ENCODE peak calls at places on chromosomes 11 and 22, in six cellular contexts. H is MM.1S; R is progenitor cell of endocrine pancreas; M is activated CD8-positive, alpha-beta T cell treated with anti-CD3 and anti-CD28 coated beads for 36 hours; V is nephron progenitor cell; I is astrocyte. J is an unnamed sample.

GRCh38 chr11:67126986-67127385 is 7.9 kb downstream of the KDM2A start:
- DNase-seq in H (no peak), R (no peak), M (no peak), V (no peak), I (no peak), J (no peak)

GRCh38 chr11:73263640-73264039 is 8.5 kb upstream of the P2RY6 start:
- DNase-seq in H (no peak), R (no peak), M (no peak), V (peak), I (no peak), J (no peak)

GRCh38 chr22:48338793-48339705 is 1488.6 kb downstream of the BRD1 start:
- DNase-seq in H (no peak), R (no peak), M (no peak), V (no peak), I (no peak), J (no peak)

GRCh38 chr11:73152086-73152853 is 10.2 kb upstream of the FCHSD2 start:
- DNase-seq in H (peak), R (no peak), M (peak), V (no peak), I (no peak), J (peak)

GRCh38 chr11:59660621-59661020 is 8.2 kb downstream of the PATL1 start:
- DNase-seq in H (no peak), R (no peak), M (no peak), V (no peak), I (no peak), J (no peak)

GRCh38 chr11:122938557-122938956 is 43.1 kb downstream of the BSX start:
- DNase-seq in H (no peak), R (no peak), M (no peak), V (no peak), I (no peak), J (no peak)

GRCh38 chr11:64580387-64580786 is 10.6 kb upstream of the SLC22A12 start:
- DNase-seq in H (no peak), R (no peak), M (no peak), V (no peak), I (no peak), J (no peak)

GRCh38 chr11:96357794-96358193 is 14.8 kb upstream of the MAML2 start:
- DNase-seq in H (no peak), R (no peak), M (peak), V (no peak), I (no peak), J (no peak)

GRCh38 chr11:74754507-74755255 is 6.0 kb downstream of the RNF169 start:
- DNase-seq in H (no peak), R (no peak), M (peak), V (no peak), I (peak), J (peak)

GRCh38 chr11:13126430-13126829 is 117.3 kb downstream of the RASSF10 start:
- DNase-seq in H (no peak), R (no peak), M (no peak), V (no peak), I (peak), J (no peak)

GRCh38 chr11:94910281-94910680 is 63.1 kb downstream of the CWC15 start:
- DNase-seq in H (no peak), R (no peak), M (no peak), V (no peak), I (peak), J (no peak)

GRCh38 chr11:4539603-4540219 is 5.3 kb upstream of the OR52M1 start:
- DNase-seq in H (peak), R (peak), M (peak), V (peak), I (no peak), J (peak)

GRCh38 chr11:130389315-130389935 is 39.0 kb downstream of the ADAMTS8 start:
- DNase-seq in H (no peak), R (no peak), M (peak), V (no peak), I (no peak), J (no peak)

GRCh38 chr11:112885744-112886706 is 75.2 kb upstream of the NCAM1 start:
- DNase-seq in H (no peak), R (no peak), M (no peak), V (peak), I (no peak), J (no peak)

DNA sequence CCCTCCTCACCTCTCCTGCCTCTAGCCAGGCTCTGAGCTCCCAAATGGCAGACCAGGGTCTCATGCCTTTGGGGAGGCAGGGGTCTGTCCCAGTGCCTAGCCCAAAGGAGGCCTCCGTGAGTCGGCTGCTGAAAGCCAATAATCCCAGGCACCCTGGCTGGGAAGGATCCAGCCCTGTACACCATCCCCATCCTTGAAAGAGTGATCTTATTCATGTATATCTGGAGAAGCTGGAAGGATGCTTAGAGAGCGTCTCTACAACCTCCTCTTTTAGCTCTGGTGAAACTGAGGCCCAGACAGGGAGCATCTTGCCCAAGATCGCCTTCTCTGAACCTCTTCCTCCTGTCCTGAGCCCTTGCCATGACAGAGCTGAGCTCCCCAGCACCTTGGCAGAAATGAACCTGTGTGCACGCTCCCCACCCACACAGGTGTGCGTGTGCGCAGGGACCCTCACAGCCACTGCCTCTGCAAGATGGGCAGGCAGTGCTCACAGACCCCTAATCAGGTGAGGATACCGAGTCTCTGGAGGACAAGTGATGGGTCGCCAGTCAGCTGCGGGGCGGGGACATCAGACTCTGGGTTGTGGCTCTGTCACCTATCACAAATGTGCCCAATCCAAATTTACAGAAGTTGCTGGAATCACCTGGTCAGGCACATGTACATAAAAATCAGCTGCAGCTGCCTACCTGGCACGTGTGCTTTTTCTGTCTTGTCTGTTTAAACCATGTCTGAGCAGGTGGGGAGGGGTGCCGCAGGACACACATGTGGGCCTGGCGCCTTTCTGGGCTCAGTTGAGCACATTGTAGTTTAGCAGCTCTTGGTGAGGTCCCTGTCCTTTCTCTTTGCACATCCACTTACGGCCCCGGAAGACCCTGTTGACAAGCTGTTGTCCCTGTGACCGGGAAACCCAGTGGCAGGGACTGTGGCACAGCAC is 49.3 kb upstream of the WNT7B start:
- DNase-seq in H (no peak), R (no peak), M (no peak), V (no peak), I (no peak), J (no peak)
- TF ChIP-seq CTCF in H (no peak), R (no peak), M (no peak), V (no peak), I (no peak), J (no peak)

GRCh38 chr22:44067033-44067432 is 42.9 kb downstream of the PARVB start:
- DNase-seq in H (no peak), R (no peak), M (no peak), V (no peak), I (no peak), J (no peak)
- TF ChIP-seq CTCF in H (no peak), R (no peak), M (no peak), V (no peak), I (no peak), J (no peak)

DNA sequence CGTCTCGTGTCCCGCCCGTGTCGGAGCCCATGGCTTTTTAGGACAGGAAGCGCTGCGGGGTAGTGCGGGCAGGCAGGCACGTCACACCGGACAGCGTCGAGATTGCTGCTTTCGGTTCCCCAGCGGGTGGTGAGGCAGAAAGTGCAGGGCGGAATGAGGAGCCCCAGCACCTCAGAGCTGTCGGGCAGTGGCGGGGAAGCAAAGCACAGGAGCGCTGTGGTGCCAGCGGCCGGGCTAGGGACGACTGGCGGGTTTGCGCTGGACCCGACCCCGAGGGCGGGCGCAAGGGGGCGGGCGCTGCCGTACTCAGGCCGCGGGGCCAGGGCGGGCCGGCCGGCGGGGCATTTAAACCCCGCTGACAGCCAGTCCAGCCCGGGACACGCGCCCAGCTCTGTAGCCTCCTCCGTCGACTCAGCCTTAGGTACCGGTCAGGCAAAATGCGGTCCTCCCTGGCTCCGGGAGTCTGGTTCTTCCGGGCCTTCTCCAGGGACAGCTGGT is at the start of gene SLC37A2:
- DNase-seq in H (peak), R (peak), M (peak), V (peak), I (peak), J (peak)
- TF ChIP-seq CTCF in H (peak), R (peak), M (no peak), V (peak), I (no peak), J (peak)

DNA sequence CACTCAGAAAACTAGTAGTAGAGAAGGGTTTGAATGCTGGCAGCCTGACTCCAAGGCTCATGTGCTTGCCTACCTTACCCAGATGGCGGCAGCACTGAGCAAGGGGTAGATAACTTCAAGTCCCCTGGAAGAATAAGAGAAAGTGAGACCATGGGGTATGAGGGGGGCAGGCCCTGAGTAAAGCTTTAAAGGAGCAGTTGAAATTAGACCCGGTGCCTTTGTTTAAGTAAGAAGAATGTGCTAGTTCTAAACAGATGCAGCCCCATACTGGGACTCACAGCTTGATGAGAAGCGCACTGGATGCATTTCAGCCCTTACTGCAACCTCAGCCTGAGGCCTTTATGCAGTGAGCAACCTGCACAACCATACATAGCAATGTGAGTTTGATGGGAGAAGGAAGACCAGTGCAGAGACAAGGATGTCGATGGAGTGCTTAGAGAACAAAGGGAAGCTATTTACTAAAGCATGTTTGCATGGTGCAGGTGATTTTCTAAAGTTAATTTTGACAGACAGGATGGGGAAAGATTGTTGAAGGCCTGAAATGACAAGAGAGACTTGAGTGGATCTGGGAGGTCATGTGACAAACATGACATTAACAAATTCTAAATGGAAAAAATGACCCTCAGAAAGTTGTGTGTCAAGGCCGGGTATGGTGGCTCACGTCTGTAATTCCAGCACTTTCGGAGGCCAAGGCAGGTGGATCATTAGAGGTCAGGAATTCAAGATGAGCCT is 27.1 kb upstream of the TMA7B start:
- DNase-seq in H (peak), R (no peak), M (peak), V (peak), I (no peak), J (peak)
- TF ChIP-seq CTCF in H (peak), R (peak), M (peak), V (peak), I (peak), J (peak)

DNA sequence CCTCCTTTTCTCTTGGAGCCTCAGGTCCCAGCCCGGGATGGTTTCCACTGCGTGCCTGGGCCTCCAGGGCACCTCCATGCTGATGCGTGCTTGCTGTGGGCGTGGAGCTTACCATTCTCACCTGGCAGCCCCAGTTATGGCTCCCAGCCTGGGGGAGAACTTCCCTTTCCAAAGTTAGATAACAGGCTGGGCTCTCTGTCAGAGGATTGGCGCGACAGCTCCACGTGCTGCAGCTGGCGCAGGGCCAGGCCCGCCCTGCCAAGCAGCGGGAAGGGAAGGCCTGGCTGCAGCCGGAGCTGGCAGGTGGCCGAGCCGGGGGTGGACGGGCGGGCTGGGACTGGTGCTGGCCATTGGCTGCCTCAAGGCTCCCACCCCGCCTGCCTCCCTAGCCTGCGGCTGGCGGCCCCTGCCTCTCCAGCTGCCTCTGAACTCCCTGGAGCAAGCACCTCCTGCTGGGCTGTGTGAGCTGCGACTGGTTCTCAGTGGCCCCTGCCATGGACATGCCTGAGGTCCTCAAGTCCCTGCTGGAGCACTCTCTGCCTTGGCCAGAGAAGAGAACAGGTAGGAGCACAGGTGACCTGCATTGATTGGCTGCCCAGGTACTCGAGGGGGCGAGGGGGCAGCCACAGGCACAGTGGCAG is 14.6 kb upstream of the TEF start:
- DNase-seq in H (no peak), R (no peak), M (peak), V (peak), I (peak), J (peak)
- TF ChIP-seq CTCF in H (no peak), R (no peak), M (no peak), V (no peak), I (no peak), J (no peak)

GRCh38 chr22:46846832-46847355 is 84.4 kb downstream of the TBC1D22A start:
- DNase-seq in H (no peak), R (no peak), M (no peak), V (no peak), I (no peak), J (no peak)

GRCh38 chr22:46844606-46845210 is 82.3 kb downstream of the TBC1D22A start:
- DNase-seq in H (no peak), R (no peak), M (no peak), V (no peak), I (no peak), J (no peak)

GRCh38 chr22:46846154-46846831 is 83.8 kb downstream of the TBC1D22A start:
- DNase-seq in H (no peak), R (no peak), M (peak), V (no peak), I (no peak), J (no peak)

GRCh38 chr22:46843691-46844297 is 81.3 kb downstream of the TBC1D22A start:
- DNase-seq in H (no peak), R (no peak), M (no peak), V (no peak), I (peak), J (no peak)

DNA sequence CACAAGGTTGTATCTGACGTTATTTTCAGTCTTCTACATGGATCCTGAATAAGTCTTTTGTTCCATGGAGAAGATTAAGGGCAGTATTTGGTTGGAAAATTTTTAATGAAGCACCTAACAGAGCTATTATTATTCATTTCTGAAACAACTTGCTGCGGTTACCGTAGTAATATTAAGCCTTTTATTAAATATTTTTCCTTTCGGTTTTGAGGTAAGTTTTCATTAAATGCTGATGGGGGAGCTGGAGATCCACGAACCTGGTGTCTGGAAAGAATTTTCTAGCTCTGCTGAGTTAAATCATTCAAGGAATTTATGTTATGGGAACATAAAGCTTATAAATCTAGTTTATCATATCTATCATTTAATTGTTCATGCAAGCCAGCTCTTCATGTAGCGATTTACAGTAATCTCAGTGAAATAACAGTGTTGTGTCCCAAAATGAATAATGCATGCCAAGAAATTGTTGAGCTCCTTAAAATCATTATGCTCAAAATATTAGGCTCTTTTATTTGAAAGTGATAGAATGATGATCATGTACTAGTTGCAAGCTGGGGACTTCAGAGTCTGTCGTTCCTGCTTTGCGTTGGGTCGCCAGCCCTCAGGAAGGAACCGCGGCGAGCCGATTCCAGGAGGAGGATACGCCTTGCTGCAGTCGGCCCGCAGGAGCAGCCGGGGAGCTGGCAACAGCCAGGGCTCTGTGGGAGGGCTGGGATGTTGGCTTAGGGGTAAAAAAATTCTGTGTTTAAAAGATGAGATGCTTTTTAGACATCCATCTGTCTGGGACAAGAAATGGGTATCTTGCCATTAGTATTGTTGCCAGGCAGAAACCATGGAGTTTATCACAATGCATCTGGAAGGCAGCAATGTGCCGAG is 83.1 kb downstream of the TBC1D22A start:
- DNase-seq in H (no peak), R (no peak), M (no peak), V (no peak), I (peak), J (no peak)
- TF ChIP-seq CTCF in H (no peak), R (peak), M (no peak), V (peak), I (peak), J (no peak)

DNA sequence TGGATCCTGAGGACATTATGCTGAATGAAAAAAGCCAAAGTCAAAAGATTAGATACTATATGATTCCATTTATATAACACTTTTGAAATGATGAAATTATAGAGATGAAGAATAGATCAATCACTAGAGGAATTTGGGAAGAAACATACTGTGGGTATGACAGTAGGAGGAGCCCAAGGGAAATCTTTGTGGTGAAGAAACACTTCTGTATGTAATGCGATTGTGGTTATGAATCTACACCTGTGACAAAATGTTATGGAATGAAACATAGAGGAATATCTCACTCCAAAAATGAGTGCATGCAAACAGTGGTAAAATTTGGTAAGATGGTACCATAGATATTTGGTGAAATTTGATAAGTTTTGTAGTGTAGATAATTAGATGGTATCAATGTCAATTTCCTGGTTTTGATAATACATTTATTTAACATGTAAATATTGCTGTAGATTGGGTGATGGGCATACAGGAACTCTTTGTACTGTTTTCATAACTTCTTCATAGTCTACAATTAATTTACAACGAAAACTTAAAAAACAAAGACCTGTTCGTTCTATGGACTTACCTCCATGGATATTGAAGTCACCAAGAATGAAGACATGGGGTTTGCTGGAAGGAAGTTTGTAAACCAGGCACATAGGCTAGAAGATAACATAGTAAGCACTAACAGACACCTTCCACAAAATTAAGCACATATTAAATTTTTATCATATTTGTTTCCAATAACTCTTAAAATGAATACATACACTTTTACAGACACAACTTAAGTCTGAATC is 11.5 kb downstream of the MRGPRX1 start:
- DNase-seq in H (no peak), R (no peak), M (no peak), V (no peak), I (no peak), J (no peak)
- TF ChIP-seq CTCF in H (no peak), R (no peak), M (no peak), V (no peak), I (no peak), J (no peak)

J was measured in GM13977.